ENCODE peak calls at places on chromosomes 6 and 20, in ten cellular contexts. V, I, L, K, J, B, A, D, O and U are unnamed samples.

GRCh38 chr6:142886431-142887170 is 58.4 kb downstream of the HIVEP2 start:
- DNase-seq in B (no peak), V (peak; percentile 25), L (no peak), K (no peak), D (no peak), J (peak; percentile 11), A (peak; percentile 80), O (no peak), I (peak; percentile 45), U (peak; percentile 90)

GRCh38 chr6:140289186-140289585 is 914.7 kb upstream of the CITED2 start:
- DNase-seq in V (no peak), I (no peak), L (no peak), J (no peak), D (no peak), O (no peak), B (no peak), K (no peak), A (no peak), U (no peak)

GRCh38 chr6:65760285-65760684 is 53.3 kb upstream of the EYS start:
- DNase-seq in L (no peak), D (no peak), V (no peak), A (peak; percentile 17), I (no peak), K (no peak), B (no peak), O (no peak), J (no peak), U (no peak)

GRCh38 chr6:14619419-14619781 is 501.8 kb downstream of the CD83 start:
- DNase-seq in D (no peak), L (no peak), K (no peak), V (no peak), I (no peak), J (no peak), A (no peak), B (no peak), O (no peak), U (no peak)

GRCh38 chr6:47238456-47238995 is 71.2 kb downstream of the TNFRSF21 start:
- DNase-seq in L (no peak), B (no peak), J (no peak), V (no peak), K (no peak), D (no peak), O (no peak), I (peak; percentile 77), A (no peak), U (no peak)

GRCh38 chr20:16350465-16350864 is 222.8 kb downstream of the KIF16B start:
- DNase-seq in V (no peak), I (peak; percentile 9), O (no peak), K (no peak), D (no peak), A (peak; percentile 20), B (no peak), J (no peak), L (no peak), U (no peak)

GRCh38 chr20:63596423-63596822 is 22.4 kb upstream of the HELZ2 start:
- DNase-seq in O (no peak), B (no peak), J (no peak), D (no peak), K (no peak), V (no peak), A (no peak), L (no peak), I (no peak), U (no peak)

GRCh38 chr6:137219664-137220252 is 573 bp upstream of the IFNGR1 start:
- DNase-seq in B (no peak), A (no peak), L (no peak), O (no peak), J (no peak), K (no peak), V (no peak), D (no peak), I (no peak), U (no peak)

GRCh38 chr6:126253421-126253820 is 86.5 kb upstream of the CENPW start:
- DNase-seq in B (no peak), D (no peak), A (no peak), V (no peak), I (no peak), J (no peak), O (no peak), K (no peak), L (no peak), U (no peak)

GRCh38 chr20:3436864-3437574 is 29.6 kb upstream of the DNAAF9 start:
- DNase-seq in V (no peak), D (no peak), B (no peak), O (no peak), I (no peak), K (no peak), A (no peak), L (no peak), J (no peak), U (no peak)

GRCh38 chr6:43506667-43507471 is 3.3 kb downstream of the LRRC73 start:
- DNase-seq in A (peak; percentile 88), J (peak; percentile 91), K (peak; percentile 81), I (peak; percentile 44), D (peak; percentile 85), V (peak; percentile 86), L (peak; percentile 75), B (peak; percentile 62), O (peak; percentile 79), U (peak; percentile 90)
- TF ChIP-seq CTCF in A (peak; percentile 94), J (peak; percentile 88), K (peak; percentile 96), I (peak; percentile 91), D (peak; percentile 87), V (peak; percentile 92), L (peak; percentile 95), B (peak; percentile 98), O (peak; percentile 97), U (peak; percentile 97)

GRCh38 chr20:49396230-49396629 is 86.2 kb downstream of the KCNB1 start:
- DNase-seq in J (no peak), B (no peak), K (no peak), D (no peak), V (no peak), L (no peak), A (peak; percentile 24), O (no peak), I (no peak), U (no peak)
- TF ChIP-seq CTCF in J (peak; percentile 35), B (peak; percentile 25), K (no peak), D (no peak), V (no peak), L (peak; percentile 20), A (peak; percentile 53), O (no peak), I (peak; percentile 12), U (no peak)

GRCh38 chr6:63572733-63573139 is 456 bp downstream of the LOC128125822 start:
- DNase-seq in L (no peak), A (no peak), J (no peak), D (no peak), B (peak; percentile 34), K (no peak), V (peak; percentile 14), O (no peak), I (no peak), U (no peak)

GRCh38 chr6:63573899-63574553 is 1.7 kb downstream of the LOC128125822 start:
- DNase-seq in J (peak; percentile 84), A (peak; percentile 78), V (no peak), L (peak; percentile 62), O (no peak), K (peak; percentile 58), I (peak; percentile 45), B (no peak), D (no peak), U (peak; percentile 64)

GRCh38 chr6:63571883-63572732 is at the start of the genes LOC128125822 and PTP4A1:
- DNase-seq in V (peak; percentile 96), A (peak; percentile 99), K (peak; percentile 98), O (peak; percentile 99), J (peak; percentile 97), B (peak; percentile 94), I (peak; percentile 92), L (peak; percentile 92), D (peak; percentile 98), U (peak; percentile 99)

GRCh38 chr6:63573140-63573898 is 1.0 kb downstream of the LOC128125822 start:
- DNase-seq in K (peak; percentile 87), O (peak; percentile 93), B (peak; percentile 49), I (peak; percentile 64), L (peak; percentile 74), J (peak; percentile 94), D (peak; percentile 84), V (peak; percentile 62), A (peak; percentile 81), U (peak; percentile 93)

GRCh38 chr6:63571382-63571882 is 848 bp upstream of the LOC128125822 start:
- DNase-seq in A (no peak), J (peak; percentile 1), L (no peak), K (no peak), V (no peak), O (no peak), I (no peak), D (no peak), B (no peak), U (no peak)
- TF ChIP-seq CTCF in A (peak; percentile 25), J (no peak), L (peak; percentile 23), K (no peak), V (no peak), O (no peak), I (no peak), D (no peak), B (no peak), U (no peak)

GRCh38 chr6:10256113-10256690 is 158.7 kb downstream of the TFAP2A start:
- DNase-seq in J (peak; percentile 67), L (peak; percentile 7), A (peak; percentile 1), O (no peak), I (no peak), D (no peak), V (peak; percentile 11), K (no peak), B (no peak), U (peak; percentile 30)
- TF ChIP-seq CTCF in J (peak; percentile 68), L (peak; percentile 56), A (peak; percentile 39), O (no peak), I (peak; percentile 49), D (no peak), V (peak; percentile 22), K (peak; percentile 28), B (peak; percentile 83), U (peak; percentile 43)

DNA sequence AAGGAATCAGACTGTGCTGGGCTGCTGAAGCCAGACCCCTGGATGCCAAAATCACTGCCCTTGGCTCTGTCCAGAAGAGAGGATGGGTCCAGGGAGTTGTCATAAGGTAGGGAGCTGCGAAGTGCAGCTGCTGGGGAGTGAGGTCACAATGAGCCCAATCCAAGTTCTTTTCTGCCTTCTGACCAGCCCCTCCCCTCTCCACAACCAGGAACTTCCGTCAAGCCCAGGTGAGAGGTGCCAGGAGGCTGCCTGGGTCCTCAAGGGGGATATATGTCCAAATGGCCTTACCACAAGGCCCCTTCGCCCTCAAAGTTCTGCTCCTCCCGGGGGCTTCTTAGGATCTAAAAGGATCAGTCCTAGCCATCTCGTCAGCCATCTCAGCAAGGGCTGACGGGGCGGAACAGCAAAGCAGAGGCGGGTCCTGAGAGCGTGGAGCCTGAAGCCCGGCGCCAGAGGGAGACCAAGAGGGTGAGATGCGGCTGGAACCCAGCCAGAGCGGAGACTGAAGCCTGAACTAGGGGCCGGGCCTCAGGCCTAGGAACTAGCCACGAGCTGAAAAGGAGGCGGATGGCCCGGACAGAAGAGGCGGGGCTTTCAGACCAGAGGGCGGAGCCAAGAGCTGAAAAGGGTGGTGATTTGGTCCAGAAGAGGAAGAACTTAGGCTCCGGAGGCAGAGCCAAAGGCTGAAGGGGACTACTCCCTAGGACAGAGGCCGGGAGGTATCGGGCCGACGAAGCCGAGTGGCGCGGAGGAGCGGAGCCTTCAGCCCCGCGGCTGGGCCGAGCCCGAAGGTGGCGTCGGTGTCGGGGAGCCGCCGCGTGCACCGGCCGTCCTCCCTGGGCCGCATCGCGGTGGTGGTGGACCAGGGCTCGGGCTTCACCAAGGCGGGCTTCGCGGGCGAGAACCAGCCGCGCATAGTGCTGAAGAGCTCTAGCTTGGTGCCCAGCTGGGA is at the start of gene ACTL10:
- DNase-seq in K (peak; percentile 95), I (peak; percentile 90), O (peak; percentile 99), J (peak; percentile 98), L (no peak), B (peak; percentile 70), A (peak; percentile 99), D (peak; percentile 99), V (peak; percentile 94), U (peak; percentile 98)
- TF ChIP-seq CTCF in K (peak; percentile 24), I (no peak), O (peak; percentile 18), J (no peak), L (no peak), B (no peak), A (peak; percentile 63), D (no peak), V (peak; percentile 40), U (no peak)